ENCODE peak calls at places on chromosomes 3 and 15, in seven cellular contexts. L, O, I, E, K, H and X are unnamed samples.

GRCh38 chr15:88605507-88606436 is 15.4 kb upstream of the AEN start:
- DNase-seq in L (no peak), K (peak), I (peak), O (no peak), E (no peak), H (peak), X (peak)

GRCh38 chr3:153640689-153641308 is 478.8 kb downstream of the RAP2B start:
- DNase-seq in K (no peak), H (peak), E (no peak), I (peak), O (no peak), L (no peak), X (no peak)

GRCh38 chr3:61877359-61877770 is 316.0 kb downstream of the PTPRG start:
- DNase-seq in O (peak), E (peak), K (no peak), H (no peak), L (peak), I (no peak), X (no peak)

GRCh38 chr3:13217736-13218540 is 144.7 kb upstream of the IQSEC1 start:
- DNase-seq in H (no peak), I (no peak), K (no peak), O (no peak), L (peak), E (peak), X (peak)

GRCh38 chr3:134904796-134905646 is 110.0 kb downstream of the EPHB1 start:
- DNase-seq in K (no peak), E (no peak), L (no peak), O (peak), I (no peak), H (no peak), X (peak)

GRCh38 chr3:158794206-158794605 is 7.6 kb upstream of the MFSD1 start:
- DNase-seq in H (no peak), L (no peak), O (no peak), I (no peak), E (no peak), K (no peak), X (no peak)

GRCh38 chr15:41501961-41502786 is 8.5 kb downstream of the ITPKA start:
- DNase-seq in E (no peak), I (no peak), O (no peak), H (no peak), K (peak), L (no peak), X (no peak)

GRCh38 chr3:166554006-166554405 is 716.8 kb upstream of the BCHE start:
- DNase-seq in L (no peak), I (no peak), O (no peak), E (no peak), H (no peak), K (no peak), X (no peak)

GRCh38 chr3:165653130-165653778 is 184.0 kb downstream of the BCHE start:
- DNase-seq in E (no peak), O (no peak), H (no peak), I (no peak), L (no peak), K (no peak), X (no peak)

GRCh38 chr15:74438696-74439316 is 5.0 kb upstream of the SEMA7A start:
- DNase-seq in O (peak), H (peak), L (peak), K (peak), E (peak), I (peak), X (peak)

GRCh38 chr3:130906374-130906995 is 12.6 kb downstream of the ATP2C1 start:
- DNase-seq in I (no peak), L (no peak), H (no peak), O (no peak), K (no peak), E (no peak), X (no peak)

GRCh38 chr3:43499256-43499655 is 122.6 kb downstream of the ANO10 start:
- DNase-seq in I (no peak), H (no peak), K (no peak), O (no peak), E (no peak), L (no peak), X (no peak)

GRCh38 chr3:125039897-125040175 is 16.0 kb downstream of the HEG1 start:
- DNase-seq in H (no peak), O (no peak), L (no peak), K (no peak), I (no peak), E (no peak), X (no peak)

GRCh38 chr3:65712156-65712555 is 326.6 kb downstream of the MAGI1 start:
- DNase-seq in L (no peak), O (no peak), K (no peak), H (no peak), E (no peak), I (no peak), X (no peak)

GRCh38 chr15:89496155-89497098 is at the start of gene RHCG:
- DNase-seq in L (peak), I (peak), K (peak), E (no peak), H (peak), O (no peak), X (peak)

GRCh38 chr3:13013595-13013993 is 59.6 kb downstream of the IQSEC1 start:
- DNase-seq in E (no peak), L (no peak), K (no peak), I (no peak), H (no peak), O (no peak), X (no peak)

GRCh38 chr15:55909036-55909811 is 84.2 kb downstream of the NEDD4 start:
- DNase-seq in H (no peak), I (no peak), K (no peak), O (no peak), E (no peak), L (no peak), X (no peak)

GRCh38 chr15:63327648-63328421 is 50.4 kb downstream of the APH1B start:
- DNase-seq in H (no peak), E (no peak), O (no peak), L (no peak), K (no peak), I (no peak), X (no peak)

GRCh38 chr15:29364429-29365078 is 94.9 kb upstream of the NSMCE3 start:
- DNase-seq in H (no peak), E (no peak), O (no peak), K (no peak), I (peak), L (peak), X (no peak)

GRCh38 chr15:61182955-61183354 is 46.1 kb downstream of the RORA start:
- DNase-seq in O (no peak), L (no peak), H (no peak), E (no peak), I (no peak), K (no peak), X (no peak)
- TF ChIP-seq JUND in O (no peak), L (no peak), H (no peak), E (no peak), I (no peak), K (no peak), X (no peak)

GRCh38 chr3:100503450-100503849 is 11.0 kb downstream of the TMEM45A start:
- DNase-seq in I (no peak), K (no peak), H (no peak), E (no peak), O (no peak), L (no peak), X (no peak)
- TF ChIP-seq JUND in I (no peak), K (no peak), H (no peak), E (no peak), O (no peak), L (no peak), X (no peak)

GRCh38 chr15:65184305-65184943 is 718 bp downstream of the CLPX start:
- DNase-seq in K (peak), I (peak), O (no peak), E (no peak), H (peak), L (peak), X (no peak)
- TF ChIP-seq JUND in K (no peak), I (no peak), O (no peak), E (no peak), H (no peak), L (no peak), X (no peak)

DNA sequence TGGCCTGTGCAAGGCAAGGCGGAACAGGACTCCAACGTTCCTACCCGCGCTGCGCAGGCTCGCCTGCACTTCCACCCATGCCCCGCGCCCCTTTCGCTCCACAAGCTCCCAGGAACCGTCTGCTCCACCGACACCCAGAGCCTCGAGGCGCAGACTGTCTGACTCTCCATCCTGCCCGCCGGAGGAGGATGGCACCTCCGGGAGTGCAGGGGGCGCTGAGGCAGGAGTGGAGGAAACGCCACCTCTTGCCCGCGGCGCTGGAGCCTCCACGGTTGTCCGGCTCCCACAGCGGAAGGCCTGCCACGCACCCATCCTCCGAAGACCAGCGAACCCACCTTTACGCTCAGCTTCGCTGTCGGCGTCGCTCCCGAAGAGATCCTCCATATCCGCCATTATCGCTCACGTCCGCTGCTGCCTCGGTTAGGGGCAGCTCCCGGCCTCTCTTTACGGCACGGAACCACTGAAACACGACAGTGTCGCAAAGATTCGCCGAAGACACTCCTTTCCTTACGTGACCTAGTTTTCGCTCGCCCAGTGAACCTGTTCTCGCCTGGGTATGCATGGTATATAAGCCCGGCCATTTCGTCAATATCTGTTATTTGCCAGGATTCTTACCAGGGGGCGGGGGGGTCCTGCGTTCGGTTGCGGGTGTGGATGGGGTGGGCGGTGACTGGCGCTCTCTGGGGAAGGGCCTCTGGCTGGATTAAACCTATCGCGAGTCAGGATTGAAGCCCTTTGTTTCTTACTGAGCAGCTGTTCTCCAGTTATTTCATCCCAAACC is at the start of gene LEO1:
- DNase-seq in L (peak), H (peak), O (peak), I (peak), E (peak), K (peak), X (peak)
- TF ChIP-seq JUND in L (no peak), H (no peak), O (no peak), I (peak), E (no peak), K (no peak), X (no peak)

DNA sequence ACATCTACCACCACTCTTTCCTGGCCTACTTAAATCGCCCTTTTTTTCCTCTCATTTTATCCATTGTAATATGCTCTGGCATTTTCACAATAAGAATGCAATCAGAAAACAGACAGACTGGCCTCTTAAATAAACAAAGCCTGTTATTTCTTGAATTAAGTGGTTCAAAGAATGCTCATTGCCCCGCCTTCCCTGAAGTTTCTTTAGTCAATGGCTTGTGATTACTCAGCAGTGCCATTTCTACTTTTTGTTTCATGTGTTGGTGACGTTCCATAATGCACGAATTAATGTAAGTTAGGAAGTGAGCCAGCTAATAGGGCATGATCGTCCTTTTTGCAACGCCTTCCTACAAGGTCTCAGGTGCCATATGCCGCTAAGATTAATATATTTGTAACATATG is 68.0 kb downstream of the FBN1 start:
- DNase-seq in H (no peak), L (no peak), K (no peak), O (no peak), I (no peak), E (no peak), X (no peak)
- TF ChIP-seq JUND in H (no peak), L (no peak), K (no peak), O (no peak), I (no peak), E (no peak), X (no peak)